ENCODE peak calls at places on chromosomes 1 and 21, in ten cellular contexts. I is adrenal gland, U is neural crest cell, C is psoas muscle, O is AG09309, Y is D721Med, V is astrocyte of the spinal cord, E is AG09319, F is SK-N-SH, Q is A549. A is an unnamed sample.

GRCh38 chr1:53048960-53049573 is 12.9 kb upstream of the PODN start:
- DNase-seq in I (no peak), U (no peak), C (no peak), O (no peak), Y (no peak), V (no peak), E (no peak), F (no peak), Q (no peak), A (no peak)

GRCh38 chr1:205259361-205259832 is 31.7 kb downstream of the TMCC2 start:
- DNase-seq in I (no peak), U (no peak), C (peak), O (no peak), Y (peak), V (no peak), E (no peak), F (no peak), Q (no peak), A (no peak)

GRCh38 chr1:79791488-79792211 is 785.1 kb upstream of the ADGRL4 start:
- DNase-seq in I (no peak), U (no peak), C (no peak), O (no peak), Y (no peak), V (no peak), E (no peak), F (no peak), Q (no peak), A (no peak)

GRCh38 chr21:17461582-17461981 is 51.3 kb upstream of the CXADR start:
- DNase-seq in I (peak), U (no peak), C (no peak), O (no peak), Y (no peak), V (peak), E (no peak), F (no peak), Q (peak), A (no peak)

GRCh38 chr1:220918285-220918951 is 39.2 kb downstream of the HLX start:
- DNase-seq in I (no peak), U (no peak), C (no peak), O (no peak), Y (no peak), V (no peak), E (no peak), F (no peak), Q (no peak), A (no peak)

GRCh38 chr1:116472431-116472961 is 98.3 kb downstream of the CD58 start:
- DNase-seq in I (no peak), U (no peak), C (no peak), O (no peak), Y (no peak), V (peak), E (no peak), F (peak), Q (no peak), A (no peak)

GRCh38 chr1:44603718-44604117 is 70.6 kb downstream of the TMEM53 start:
- DNase-seq in I (no peak), U (no peak), C (no peak), O (no peak), Y (no peak), V (no peak), E (no peak), F (peak), Q (no peak), A (no peak)

GRCh38 chr1:51442198-51442597 is 76.9 kb downstream of the EPS15 start:
- DNase-seq in I (no peak), U (no peak), C (no peak), O (no peak), Y (no peak), V (no peak), E (no peak), F (no peak), Q (no peak), A (no peak)

GRCh38 chr21:37176716-37177115 is 90.4 kb downstream of the VPS26C start:
- DNase-seq in I (no peak), U (no peak), C (no peak), O (no peak), Y (no peak), V (no peak), E (no peak), F (no peak), Q (no peak), A (no peak)

GRCh38 chr1:81387446-81387845 is 413.3 kb upstream of the ADGRL2 start:
- DNase-seq in I (no peak), U (no peak), C (no peak), O (no peak), Y (no peak), V (no peak), E (no peak), F (no peak), Q (no peak), A (no peak)

GRCh38 chr1:64469121-64469520 is 808 bp upstream of the CACHD1 start:
- DNase-seq in I (no peak), U (no peak), C (no peak), O (no peak), Y (no peak), V (no peak), E (no peak), F (no peak), Q (no peak), A (no peak)

GRCh38 chr1:15856888-15857287 is 9.4 kb downstream of the SPEN start:
- DNase-seq in I (no peak), U (no peak), C (no peak), O (no peak), Y (no peak), V (no peak), E (no peak), F (no peak), Q (no peak), A (no peak)

GRCh38 chr1:179599623-179600249 is 8.1 kb downstream of the TDRD5 start:
- DNase-seq in I (no peak), U (peak), C (no peak), O (no peak), Y (no peak), V (peak), E (no peak), F (no peak), Q (peak), A (no peak)

GRCh38 chr1:119646521-119647227 is 1.4 kb downstream of the ZNF697 start:
- DNase-seq in I (peak), U (no peak), C (no peak), O (peak), Y (no peak), V (peak), E (no peak), F (no peak), Q (no peak), A (no peak)

GRCh38 chr1:14071581-14071980 is 371.6 kb downstream of the PRDM2 start:
- DNase-seq in I (no peak), U (no peak), C (no peak), O (no peak), Y (no peak), V (no peak), E (no peak), F (no peak), Q (no peak), A (no peak)

GRCh38 chr1:178784131-178784536 is 59.1 kb downstream of the RALGPS2 start:
- DNase-seq in I (no peak), U (no peak), C (no peak), O (no peak), Y (no peak), V (peak), E (no peak), F (no peak), Q (no peak), A (no peak)

GRCh38 chr1:9136925-9137324 is 8.0 kb upstream of the GPR157 start:
- DNase-seq in I (no peak), U (no peak), C (no peak), O (no peak), Y (no peak), V (no peak), E (no peak), F (no peak), Q (no peak), A (peak)

GRCh38 chr1:21340230-21340564 is 49.9 kb upstream of the ECE1 start:
- DNase-seq in I (peak), U (no peak), C (peak), O (no peak), Y (no peak), V (no peak), E (no peak), F (no peak), Q (no peak), A (no peak)

GRCh38 chr1:147168626-147169058 is 3.6 kb downstream of the PRKAB2 start:
- DNase-seq in I (peak), U (no peak), C (no peak), O (no peak), Y (no peak), V (peak), E (no peak), F (no peak), Q (no peak), A (no peak)

GRCh38 chr1:5994713-5995621 is 2.7 kb upstream of the NPHP4 start:
- DNase-seq in I (no peak), U (no peak), C (peak), O (no peak), Y (no peak), V (no peak), E (no peak), F (no peak), Q (no peak), A (peak)

GRCh38 chr21:33308586-33309490 is 15.9 kb upstream of the IFNAR1 start:
- DNase-seq in I (no peak), U (no peak), C (no peak), O (no peak), Y (no peak), V (peak), E (no peak), F (peak), Q (no peak), A (no peak)
- TF ChIP-seq CTCF in I (no peak), U (no peak), C (no peak), O (no peak), Y (no peak), V (no peak), E (no peak), F (no peak), Q (no peak), A (no peak)

GRCh38 chr21:32356874-32357395 is 35.9 kb downstream of the URB1 start:
- DNase-seq in I (peak), U (no peak), C (no peak), O (no peak), Y (no peak), V (no peak), E (no peak), F (no peak), Q (no peak), A (no peak)

GRCh38 chr21:32364801-32365200 is 28.0 kb downstream of the URB1 start:
- DNase-seq in I (no peak), U (no peak), C (no peak), O (no peak), Y (no peak), V (peak), E (no peak), F (no peak), Q (no peak), A (no peak)

GRCh38 chr21:32360401-32360981 is 32.3 kb downstream of the URB1 start:
- DNase-seq in I (no peak), U (no peak), C (no peak), O (no peak), Y (no peak), V (no peak), E (no peak), F (no peak), Q (no peak), A (no peak)

GRCh38 chr21:32364387-32364786 is 28.4 kb downstream of the URB1 start:
- DNase-seq in I (no peak), U (no peak), C (no peak), O (no peak), Y (no peak), V (peak), E (no peak), F (no peak), Q (no peak), A (no peak)

GRCh38 chr21:32359719-32360260 is 33.0 kb downstream of the URB1 start:
- DNase-seq in I (no peak), U (no peak), C (no peak), O (no peak), Y (no peak), V (no peak), E (no peak), F (no peak), Q (peak), A (no peak)
- TF ChIP-seq CTCF in I (no peak), U (no peak), C (no peak), O (peak), Y (no peak), V (peak), E (no peak), F (peak), Q (no peak), A (no peak)

DNA sequence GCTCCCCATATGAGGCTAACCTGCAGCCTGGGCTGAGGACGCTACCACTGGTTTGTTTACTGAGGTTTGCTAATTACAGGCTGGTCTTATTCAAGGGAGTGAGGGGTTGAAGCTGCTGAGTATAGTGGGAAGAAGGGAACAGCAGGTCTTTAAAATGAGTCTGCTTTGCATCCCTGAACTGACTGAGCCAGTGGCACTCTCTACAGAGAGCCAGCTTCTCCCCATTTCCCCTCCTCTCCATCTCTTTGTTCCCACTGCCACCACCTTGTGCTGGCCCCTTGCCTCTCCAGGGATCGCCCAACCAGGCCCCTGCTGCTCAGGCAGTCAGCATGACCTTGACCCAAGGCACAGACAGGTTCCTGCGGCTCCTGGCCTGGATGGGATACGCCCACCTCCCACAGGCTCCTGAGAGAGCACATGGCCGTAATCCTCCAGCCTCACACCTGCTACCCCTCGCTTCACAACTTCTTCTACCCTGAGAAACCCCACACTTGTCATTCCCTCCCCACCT is 45.0 kb downstream of the IER5 start:
- DNase-seq in I (no peak), U (no peak), C (no peak), O (no peak), Y (no peak), V (no peak), E (no peak), F (peak), Q (no peak), A (peak)
- TF ChIP-seq CTCF in I (no peak), U (no peak), C (no peak), O (no peak), Y (no peak), V (no peak), E (no peak), F (no peak), Q (no peak), A (no peak)

DNA sequence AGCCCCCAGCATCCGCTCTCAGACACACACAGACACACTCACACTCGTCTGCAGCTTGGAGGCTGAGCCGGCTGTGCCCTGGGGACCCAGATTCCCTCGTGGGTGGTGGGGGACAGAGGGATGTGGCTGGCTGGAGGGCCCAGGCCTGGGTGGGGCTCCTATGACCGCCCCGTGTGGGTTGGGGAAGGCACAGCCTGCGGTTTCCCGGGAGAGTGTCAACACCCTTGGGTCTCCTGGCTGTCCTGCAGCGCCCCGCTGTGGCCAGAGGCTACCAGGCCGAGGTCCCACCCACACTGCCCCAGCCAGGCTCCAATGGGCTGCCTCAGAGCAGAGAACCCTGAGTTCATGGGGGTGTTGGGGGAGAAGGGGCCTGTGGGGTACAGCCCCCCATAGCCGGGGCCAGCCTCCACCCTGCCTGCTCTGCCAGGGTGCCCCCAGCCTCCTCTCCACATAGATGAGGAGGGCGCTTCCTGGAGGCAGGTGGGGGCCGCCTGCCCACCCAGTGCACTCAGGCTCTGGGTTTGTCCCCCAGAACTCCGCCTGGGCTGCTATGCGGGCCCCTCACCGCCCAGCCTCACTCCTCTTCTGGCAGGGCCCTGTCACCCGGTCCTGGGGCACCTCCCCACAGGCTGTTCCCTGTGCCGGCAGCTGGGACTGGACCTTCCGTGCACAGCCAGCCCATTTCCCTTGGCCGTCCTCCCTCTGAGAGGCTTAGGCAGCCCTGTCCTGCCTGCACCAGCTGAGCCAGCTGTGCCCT is at the start of gene TTC34:
- DNase-seq in I (no peak), U (no peak), C (peak), O (no peak), Y (no peak), V (no peak), E (no peak), F (peak), Q (peak), A (peak)
- TF ChIP-seq CTCF in I (no peak), U (no peak), C (no peak), O (no peak), Y (peak), V (no peak), E (no peak), F (peak), Q (peak), A (peak)

GRCh38 chr1:209646558-209646957 is 5.7 kb downstream of the LAMB3 start:
- DNase-seq in I (no peak), U (no peak), C (no peak), O (no peak), Y (no peak), V (peak), E (no peak), F (no peak), Q (peak), A (no peak)
- TF ChIP-seq CTCF in I (no peak), U (peak), C (peak), O (peak), Y (peak), V (peak), E (peak), F (peak), Q (no peak), A (no peak)

DNA sequence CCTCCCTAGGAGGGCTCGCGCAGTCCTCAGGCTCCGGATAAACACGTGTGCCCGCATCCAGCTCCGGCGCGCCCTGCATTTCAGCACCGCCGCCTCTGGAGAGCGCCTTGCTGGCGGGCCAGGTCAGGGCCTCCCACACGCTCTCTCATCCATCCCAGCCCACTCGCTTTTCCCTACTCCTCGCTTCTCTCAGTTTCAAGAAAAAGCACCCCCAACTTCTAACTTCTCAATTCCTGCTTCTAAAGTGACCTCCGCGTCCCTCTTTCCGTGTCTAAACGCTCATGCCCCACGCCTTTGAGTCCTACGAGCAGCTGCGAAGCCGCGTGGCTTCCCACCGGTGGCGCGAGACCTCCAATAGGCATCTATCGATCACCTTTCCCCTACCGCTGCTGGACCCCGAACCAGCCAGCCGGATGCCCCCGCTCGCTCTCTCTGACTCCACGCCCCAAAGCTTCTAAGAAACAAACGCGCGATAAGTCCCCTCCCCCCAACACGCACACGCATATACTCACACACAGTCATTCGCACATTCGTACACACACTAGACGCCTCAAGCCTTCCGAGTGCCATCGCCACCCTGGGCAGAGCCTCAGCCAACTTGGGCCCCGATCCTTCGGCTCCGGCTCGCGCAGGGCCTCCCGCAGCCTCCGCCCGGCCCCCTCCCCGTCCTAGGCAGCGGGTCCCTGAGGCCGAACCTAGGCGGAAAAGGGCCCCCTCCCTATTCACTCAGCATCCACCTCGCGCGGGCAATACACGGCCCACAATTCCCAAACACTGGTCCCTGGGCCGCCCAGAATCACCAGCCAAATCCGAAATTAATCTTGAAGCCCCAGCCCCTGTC is 1.1 kb downstream of the NMNAT2 start:
- DNase-seq in I (peak), U (peak), C (peak), O (no peak), Y (no peak), V (peak), E (no peak), F (peak), Q (peak), A (peak)
- TF ChIP-seq CTCF in I (no peak), U (no peak), C (no peak), O (no peak), Y (no peak), V (no peak), E (no peak), F (no peak), Q (no peak), A (no peak)

GRCh38 chr1:246609632-246610031 is 43.4 kb downstream of the CNST start:
- DNase-seq in I (no peak), U (no peak), C (no peak), O (peak), Y (no peak), V (no peak), E (no peak), F (no peak), Q (no peak), A (no peak)

GRCh38 chr1:246613131-246613758 is 47.0 kb downstream of the CNST start:
- DNase-seq in I (no peak), U (no peak), C (no peak), O (no peak), Y (no peak), V (no peak), E (no peak), F (no peak), Q (no peak), A (no peak)

GRCh38 chr1:246607466-246607865 is 41.2 kb downstream of the CNST start:
- DNase-seq in I (no peak), U (no peak), C (no peak), O (no peak), Y (no peak), V (no peak), E (no peak), F (no peak), Q (no peak), A (no peak)

GRCh38 chr1:246608616-246609376 is 42.5 kb downstream of the CNST start:
- DNase-seq in I (peak), U (no peak), C (peak), O (peak), Y (no peak), V (peak), E (no peak), F (peak), Q (peak), A (no peak)
- TF ChIP-seq CTCF in I (no peak), U (no peak), C (peak), O (peak), Y (peak), V (peak), E (peak), F (peak), Q (no peak), A (no peak)

GRCh38 chr1:29827801-29828525 is 591.6 kb downstream of the PTPRU start:
- DNase-seq in I (no peak), U (no peak), C (no peak), O (no peak), Y (no peak), V (no peak), E (no peak), F (no peak), Q (no peak), A (no peak)
- TF ChIP-seq CTCF in I (no peak), U (no peak), C (no peak), O (no peak), Y (no peak), V (no peak), E (no peak), F (no peak), Q (no peak), A (no peak)

A was measured in glutamatergic neuron.